ENCODE peak calls at places on chromosomes 3 and 15, in five cellular contexts. A is GM10248, E is RWPE1, H is bronchial epithelial cell, B is Peyer's patch. Z is an unnamed sample.

GRCh38 chr15:61759639-61760038 is 300.6 kb downstream of the VPS13C start:
- DNase-seq in A (no peak), E (no peak), H (no peak), B (no peak), Z (peak)

GRCh38 chr15:22979069-22979698 is 984 bp downstream of the CYFIP1 start:
- DNase-seq in A (peak), E (peak), H (peak), B (peak), Z (no peak)

GRCh38 chr15:29437888-29438713 is 168.5 kb upstream of the NSMCE3 start:
- DNase-seq in A (no peak), E (no peak), H (no peak), B (no peak), Z (no peak)

GRCh38 chr3:143311096-143311495 is 191.5 kb downstream of the CHST2 start:
- DNase-seq in A (no peak), E (no peak), H (no peak), B (no peak), Z (no peak)

GRCh38 chr15:47786371-47786770 is 69.1 kb downstream of the SEMA6D start:
- DNase-seq in A (no peak), E (no peak), H (no peak), B (no peak), Z (no peak)

GRCh38 chr15:90914240-90915080 is 11.4 kb downstream of the MAN2A2 start:
- DNase-seq in A (no peak), E (no peak), H (no peak), B (no peak), Z (no peak)

GRCh38 chr3:52181543-52181942 is 16.4 kb upstream of the ALAS1 start:
- DNase-seq in A (no peak), E (no peak), H (peak), B (no peak), Z (no peak)

GRCh38 chr15:59371458-59372351 is 966 bp downstream of the MYO1E start:
- DNase-seq in A (peak), E (peak), H (no peak), B (peak), Z (peak)

GRCh38 chr3:109023656-109024254 is 70.1 kb upstream of the GUCA1C start:
- DNase-seq in A (peak), E (peak), H (peak), B (no peak), Z (no peak)

GRCh38 chr3:127547761-127548605 is 42.5 kb downstream of the TPRA1 start:
- DNase-seq in A (peak), E (peak), H (peak), B (peak), Z (peak)

GRCh38 chr3:149554826-149555225 is 80.3 kb downstream of the TM4SF4 start:
- DNase-seq in A (no peak), E (peak), H (peak), B (no peak), Z (no peak)

GRCh38 chr3:38588995-38589937 is 60.2 kb downstream of the SCN5A start:
- DNase-seq in A (no peak), E (no peak), H (no peak), B (peak), Z (no peak)

GRCh38 chr3:82467051-82467450 is 705.6 kb upstream of the GBE1 start:
- DNase-seq in A (no peak), E (no peak), H (peak), B (no peak), Z (no peak)

GRCh38 chr3:75325716-75326115 is 338.4 kb upstream of the FRG2C start:
- DNase-seq in A (no peak), E (no peak), H (no peak), B (no peak), Z (no peak)

GRCh38 chr3:179750720-179751328 is 98.0 kb downstream of the USP13 start:
- DNase-seq in A (no peak), E (no peak), H (peak), B (no peak), Z (no peak)

GRCh38 chr3:190586631-190587000 is 72.7 kb downstream of the IL1RAP start:
- DNase-seq in A (peak), E (peak), H (peak), B (no peak), Z (no peak)

GRCh38 chr3:187223799-187224198 is 26.5 kb downstream of the RTP1 start:
- DNase-seq in A (no peak), E (peak), H (peak), B (no peak), Z (no peak)

GRCh38 chr15:101406014-101406413 is 83.5 kb downstream of the PCSK6 start:
- DNase-seq in A (no peak), E (no peak), H (no peak), B (no peak), Z (no peak)

GRCh38 chr15:52557242-52557641 is 11.6 kb downstream of the ARPP19 start:
- DNase-seq in A (no peak), E (no peak), H (no peak), B (no peak), Z (no peak)

GRCh38 chr15:57516327-57517026 is 75.2 kb upstream of the MYZAP start:
- DNase-seq in A (no peak), E (no peak), H (no peak), B (no peak), Z (no peak)

GRCh38 chr15:26864664-26865191 is 2.1 kb upstream of the GABRA5 start:
- DNase-seq in A (no peak), E (peak), H (peak), B (no peak), Z (no peak)

GRCh38 chr3:36709826-36710365 is 54.5 kb downstream of the DCLK3 start:
- DNase-seq in A (no peak), E (no peak), H (no peak), B (no peak), Z (no peak)
- TF ChIP-seq CTCF in A (no peak), E (no peak), H (no peak), B (no peak), Z (no peak)

GRCh38 chr15:95284933-95285401 is 1045.5 kb upstream of the NR2F2 start:
- DNase-seq in A (no peak), E (no peak), H (no peak), B (no peak), Z (no peak)
- TF ChIP-seq CTCF in A (no peak), E (no peak), H (no peak), B (no peak), Z (no peak)

GRCh38 chr15:67050062-67050461 is 15.3 kb upstream of the SMAD3 start:
- DNase-seq in A (no peak), E (no peak), H (peak), B (no peak), Z (no peak)
- TF ChIP-seq CTCF in A (no peak), E (no peak), H (no peak), B (no peak), Z (no peak)

GRCh38 chr15:36832792-36833191 is 253.4 kb downstream of the CDIN1 start:
- DNase-seq in A (no peak), E (no peak), H (no peak), B (no peak), Z (no peak)
- TF ChIP-seq CTCF in A (no peak), E (no peak), H (no peak), B (no peak), Z (no peak)

GRCh38 chr3:13347390-13347966 is 72.6 kb downstream of the NUP210 start:
- DNase-seq in A (no peak), E (no peak), H (no peak), B (no peak), Z (no peak)

GRCh38 chr3:13345284-13345683 is 74.8 kb downstream of the NUP210 start:
- DNase-seq in A (no peak), E (no peak), H (no peak), B (no peak), Z (no peak)

GRCh38 chr3:13345772-13346171 is 74.3 kb downstream of the NUP210 start:
- DNase-seq in A (no peak), E (no peak), H (no peak), B (no peak), Z (no peak)

GRCh38 chr3:13348100-13348499 is 72.0 kb downstream of the NUP210 start:
- DNase-seq in A (no peak), E (no peak), H (no peak), B (no peak), Z (no peak)

GRCh38 chr3:13346481-13347389 is 73.4 kb downstream of the NUP210 start:
- DNase-seq in A (peak), E (peak), H (peak), B (no peak), Z (peak)
- TF ChIP-seq CTCF in A (no peak), E (no peak), H (peak), B (no peak), Z (no peak)

GRCh38 chr3:11514191-11514770 is 129.4 kb downstream of the VGLL4 start:
- DNase-seq in A (no peak), E (peak), H (peak), B (no peak), Z (peak)
- TF ChIP-seq CTCF in A (no peak), E (no peak), H (no peak), B (no peak), Z (no peak)

DNA sequence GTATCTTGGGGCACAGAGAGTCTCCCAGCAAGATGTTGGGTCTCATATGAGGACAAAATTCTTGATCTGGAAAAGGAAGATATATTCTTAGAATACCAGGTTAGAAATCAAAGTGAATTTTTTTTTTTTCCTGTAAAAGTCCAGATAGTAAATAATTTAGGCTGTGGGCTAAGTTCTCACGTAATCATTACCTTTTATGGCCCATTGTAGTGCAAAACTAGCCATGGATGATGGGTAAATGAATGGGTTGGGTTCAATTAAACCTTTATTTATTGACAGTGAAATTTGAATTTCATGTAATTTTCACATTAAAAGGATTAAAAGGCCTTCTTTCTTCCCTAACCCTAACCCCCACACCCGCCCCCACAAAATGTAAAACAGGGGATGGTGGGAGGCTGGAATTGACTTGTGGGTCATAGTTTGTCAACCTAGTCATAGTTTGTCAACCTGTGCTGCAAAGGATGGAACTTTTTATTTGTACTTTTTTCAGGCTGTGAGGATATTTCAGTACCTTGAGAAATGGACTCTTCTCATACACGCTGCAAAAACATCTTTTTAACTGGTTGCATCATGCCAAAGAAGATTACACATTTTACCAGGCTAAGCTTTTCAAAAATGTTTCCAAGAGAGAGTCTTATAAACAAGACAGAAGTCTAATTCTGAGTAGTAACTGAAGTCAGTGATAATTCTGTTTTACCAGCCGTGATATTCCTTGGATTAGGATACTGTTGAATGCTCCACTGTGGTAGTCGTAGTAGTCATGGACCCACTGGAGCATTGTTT is 138.8 kb downstream of the AKAP13 start:
- DNase-seq in A (no peak), E (no peak), H (no peak), B (no peak), Z (no peak)
- TF ChIP-seq CTCF in A (no peak), E (no peak), H (no peak), B (no peak), Z (no peak)

Z was measured in gastrocnemius medialis.